ENCODE peak calls at places on chromosomes 13 and 19, in five cellular contexts. G is NB4, Y is fibroblast of the aortic adventitia, T is psoas muscle, L is DND-41. X is an unnamed sample.

GRCh38 chr19:13091400-13092161 is 11.1 kb downstream of the LYL1 start:
- DNase-seq in L (no peak), G (peak; percentile 57), Y (peak; percentile 96), T (peak; percentile 81), X (no peak)

GRCh38 chr13:103102482-103102881 is 36.3 kb upstream of the SLC10A2 start:
- DNase-seq in L (no peak), Y (no peak), T (no peak), G (no peak), X (no peak)

GRCh38 chr19:4100647-4101495 is 23.1 kb downstream of the MAP2K2 start:
- DNase-seq in Y (no peak), T (no peak), G (peak; percentile 61), L (no peak), X (no peak)

GRCh38 chr19:46976845-46977320 is 42.8 kb upstream of the NPAS1 start:
- DNase-seq in G (peak; percentile 65), T (peak; percentile 69), Y (peak; percentile 86), L (no peak), X (no peak)

GRCh38 chr13:67223742-67224141 is 6.4 kb downstream of the PCDH9 start:
- DNase-seq in T (no peak), Y (no peak), G (no peak), L (no peak), X (no peak)

GRCh38 chr19:6023085-6023682 is 45.2 kb upstream of the RANBP3 start:
- DNase-seq in T (peak; percentile 53), L (no peak), Y (peak; percentile 54), G (peak; percentile 45), X (no peak)

GRCh38 chr13:112562786-112563383 is 25.1 kb downstream of the TUBGCP3 start:
- DNase-seq in Y (no peak), T (no peak), L (no peak), G (no peak), X (no peak)

GRCh38 chr13:45511310-45512147 is 46.8 kb downstream of the COG3 start:
- DNase-seq in L (peak; percentile 42), G (peak; percentile 76), T (no peak), Y (peak; percentile 84), X (peak; percentile 73)

GRCh38 chr13:99265823-99266426 is 7.7 kb upstream of the GPR18 start:
- DNase-seq in T (no peak), G (peak; percentile 60), Y (peak; percentile 71), L (no peak), X (peak; percentile 56)

GRCh38 chr13:100594731-100595130 is 6.1 kb upstream of the GGACT start:
- DNase-seq in T (no peak), G (no peak), L (no peak), Y (no peak), X (no peak)

GRCh38 chr19:28020631-28021315 is 1192.2 kb downstream of the UQCRFS1 start:
- DNase-seq in T (no peak), G (no peak), L (peak; percentile 16), Y (no peak), X (no peak)

GRCh38 chr13:25169951-25170553 is 2.0 kb downstream of the AMER2 start:
- DNase-seq in L (no peak), Y (no peak), G (no peak), T (no peak), X (no peak)

DNA sequence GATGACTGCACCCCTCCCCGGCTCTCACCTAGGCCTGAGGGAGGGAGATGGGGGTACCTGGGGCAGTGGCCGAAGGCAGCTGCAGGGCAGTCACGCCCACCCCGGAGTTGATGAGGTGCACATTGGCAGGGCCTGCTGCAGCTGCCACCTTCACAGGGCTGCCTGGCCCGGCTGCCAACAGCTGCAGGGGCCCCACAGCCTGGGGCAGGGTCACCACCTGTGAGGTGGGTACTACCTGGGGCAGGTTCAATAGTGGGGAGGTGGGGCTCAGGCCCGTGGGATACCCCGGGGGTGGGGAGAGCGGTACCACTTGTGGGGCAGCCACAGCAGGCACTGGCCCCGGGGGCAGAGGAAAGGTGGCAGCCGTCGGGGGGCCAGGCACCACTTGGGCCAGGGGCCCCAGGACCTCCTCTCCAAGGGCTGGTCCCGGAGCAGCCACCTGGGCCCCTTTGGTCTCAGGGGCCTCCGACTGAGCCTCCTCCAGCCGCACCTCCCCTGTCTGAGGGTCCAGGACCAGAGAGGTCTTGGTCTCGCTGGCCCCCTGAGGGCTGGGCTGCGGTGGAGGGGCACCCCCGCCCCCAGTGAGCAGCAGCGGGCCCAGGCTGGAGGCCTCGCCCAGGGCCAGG is 2.6 kb downstream of the SIX5 start:
- DNase-seq in Y (no peak), L (no peak), G (no peak), T (no peak), X (no peak)
- H3K4me3 ChIP-seq in Y (peak overlapping the region; percentile 82), L (no peak overlapping the region), G (no peak overlapping the region), T (peak overlapping the region; percentile 87), X (no peak overlapping the region)

GRCh38 chr19:31991984-31992655 is 353.3 kb upstream of the ZNF507 start:
- DNase-seq in Y (no peak), G (no peak), L (no peak), T (no peak), X (no peak)
- H3K4me3 ChIP-seq in Y (no peak overlapping the region), G (no peak overlapping the region), L (no peak overlapping the region), T (no peak overlapping the region), X (no peak overlapping the region)

GRCh38 chr19:57267294-57267693 is 13.0 kb upstream of the ZNF460 start:
- DNase-seq in G (no peak), Y (no peak), T (no peak), L (no peak), X (no peak)

GRCh38 chr19:57271280-57271679 is 9.0 kb upstream of the ZNF460 start:
- DNase-seq in G (no peak), L (no peak), Y (no peak), T (no peak), X (no peak)

GRCh38 chr19:57269515-57270250 is 10.6 kb upstream of the ZNF460 start:
- DNase-seq in G (no peak), T (no peak), Y (peak; percentile 67), L (no peak), X (no peak)
- H3K4me3 ChIP-seq in G (no peak overlapping the region), T (no peak overlapping the region), Y (no peak overlapping the region), L (no peak overlapping the region), X (no peak overlapping the region)

GRCh38 chr19:49518033-49518432 is 5.6 kb downstream of the FCGRT start:
- DNase-seq in L (no peak), Y (no peak), T (no peak), G (no peak), X (no peak)

GRCh38 chr19:49515767-49516166 is 3.3 kb downstream of the FCGRT start:
- DNase-seq in L (no peak), Y (no peak), T (peak; percentile 76), G (peak; percentile 97), X (no peak)

GRCh38 chr19:49513746-49514118 is 1.3 kb downstream of the FCGRT start:
- DNase-seq in Y (no peak), L (no peak), G (no peak), T (no peak), X (no peak)

GRCh38 chr19:49514151-49514550 is 1.7 kb downstream of the FCGRT start:
- DNase-seq in L (no peak), T (no peak), Y (no peak), G (no peak), X (no peak)

DNA sequence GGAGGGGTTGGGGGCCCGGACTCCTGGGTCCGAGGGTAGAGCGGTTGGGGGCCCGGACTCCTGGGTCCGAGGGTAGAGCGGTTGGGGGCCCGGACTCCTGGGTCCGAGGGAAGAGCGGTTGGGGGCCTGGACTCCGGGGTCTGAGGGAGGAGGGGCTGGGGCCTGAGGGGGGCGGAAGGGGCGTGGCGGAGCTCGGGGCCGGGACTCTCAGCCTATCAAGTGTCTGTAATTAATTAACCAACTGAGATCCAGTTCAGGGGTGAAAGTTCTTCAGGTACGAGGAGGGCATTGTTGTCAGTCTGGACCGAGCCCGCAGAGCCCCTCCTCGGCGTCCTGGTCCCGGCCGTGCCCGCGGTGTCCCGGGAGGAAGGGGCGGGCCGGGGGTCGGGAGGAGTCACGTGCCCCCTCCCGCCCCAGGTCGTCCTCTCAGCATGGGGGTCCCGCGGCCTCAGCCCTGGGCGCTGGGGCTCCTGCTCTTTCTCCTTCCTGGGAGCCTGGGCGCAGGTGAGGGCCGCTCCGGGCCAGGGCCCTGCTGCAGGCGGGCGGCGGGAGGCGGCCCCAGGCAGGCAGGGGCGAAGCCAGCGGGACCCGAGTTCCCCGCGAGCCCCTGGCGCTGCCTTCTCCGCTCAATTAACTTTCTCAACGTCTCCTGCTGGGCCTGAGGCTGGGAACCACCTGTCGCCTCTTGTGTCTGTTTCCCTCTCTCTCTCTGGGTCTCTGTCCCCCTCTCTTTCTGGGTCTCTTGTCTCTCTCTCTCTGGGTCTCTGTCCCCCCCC is 697 bp downstream of the FCGRT start:
- DNase-seq in G (peak; percentile 53), T (peak; percentile 81), L (no peak), Y (no peak), X (no peak)
- H3K4me3 ChIP-seq in G (peak overlapping the region; percentile 42), T (peak overlapping the region; percentile 93), L (peak overlapping the region; percentile 63), Y (peak overlapping the region; percentile 69), X (peak overlapping the region; percentile 70)

GRCh38 chr19:11263726-11264125 is 1.4 kb upstream of the DOCK6 start:
- DNase-seq in T (no peak), G (no peak), L (no peak), Y (no peak), X (no peak)

GRCh38 chr19:11261431-11261901 is 858 bp downstream of the DOCK6 start:
- DNase-seq in Y (no peak), T (no peak), G (no peak), L (no peak), X (no peak)

GRCh38 chr19:11261902-11262839 is at the start of gene DOCK6:
- DNase-seq in T (peak; percentile 64), G (peak; percentile 37), Y (no peak), L (no peak), X (no peak)

GRCh38 chr19:11257827-11258380 is 4.4 kb downstream of the DOCK6 start:
- DNase-seq in T (no peak), Y (no peak), L (no peak), G (peak; percentile 34), X (no peak)

DNA sequence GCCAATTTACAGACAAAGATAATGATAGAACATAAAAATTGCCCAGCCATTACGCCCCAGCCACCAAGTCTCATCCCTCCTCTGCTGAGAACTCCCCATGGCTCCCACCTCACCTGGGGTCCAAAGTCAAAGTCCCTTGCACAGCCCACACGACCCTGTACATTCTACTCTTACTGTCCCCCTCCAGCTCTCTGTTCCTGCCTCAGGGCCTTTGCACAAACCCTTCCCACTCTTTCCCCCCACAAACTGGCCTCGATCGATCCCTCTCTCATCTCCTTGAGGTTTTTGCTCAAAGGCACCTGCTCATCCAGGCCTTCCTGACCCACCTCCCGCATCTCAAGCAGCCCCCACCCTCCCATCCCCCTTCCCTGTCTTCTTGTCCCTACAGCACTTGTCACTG is 1.3 kb downstream of the DOCK6 start:
- DNase-seq in G (no peak), L (no peak), Y (no peak), T (no peak), X (no peak)
- H3K4me3 ChIP-seq in G (no peak overlapping the region), L (no peak overlapping the region), Y (no peak overlapping the region), T (peak overlapping the region; percentile 70), X (no peak overlapping the region)

DNA sequence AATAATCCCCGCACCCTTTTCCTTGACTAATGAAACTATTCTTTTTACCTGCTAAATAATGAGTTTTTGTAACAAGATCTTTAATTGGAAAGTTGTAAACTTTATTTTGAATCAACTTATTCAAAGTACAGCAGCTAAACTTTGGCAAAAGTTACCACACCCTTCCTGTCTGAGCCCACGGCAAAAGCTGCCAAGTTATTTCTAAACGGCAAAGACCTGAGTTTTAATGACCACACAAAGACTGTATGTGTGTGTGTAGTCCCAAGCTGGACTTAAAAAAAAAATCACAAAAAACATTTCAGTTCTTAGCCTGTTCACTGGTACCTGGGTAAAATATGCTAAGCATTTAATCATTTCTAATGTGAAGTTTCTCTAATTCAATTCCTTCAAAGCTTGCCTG is 60.7 kb downstream of the ZAR1L start:
- DNase-seq in T (no peak), L (no peak), Y (peak; percentile 48), G (no peak), X (no peak)
- H3K4me3 ChIP-seq in T (peak overlapping the region; percentile 58), L (no peak overlapping the region), Y (no peak overlapping the region), G (no peak overlapping the region), X (no peak overlapping the region)

GRCh38 chr19:16896098-16896912 is 7.5 kb downstream of the F2RL3 start:
- DNase-seq in G (peak; percentile 47), Y (no peak), L (no peak), T (peak; percentile 64), X (no peak)
- H3K4me3 ChIP-seq in G (no peak overlapping the region), Y (peak overlapping the region; percentile 58), L (no peak overlapping the region), T (peak overlapping the region; percentile 64), X (no peak overlapping the region)